ENCODE peak calls at places on chromosomes 7 and 10, in four cellular contexts. One of them, this sample, is unnamed.

GRCh38 chr7:158101821-158102450 is 485.7 kb downstream of the PTPRN2 start:
- DNase-seq in transverse colon: no peak
- DNase-seq in uterus: no peak
- DNase-seq in A549: no peak
- DNase-seq in this sample: peak

GRCh38 chr10:110207805-110208613 is 604 bp downstream of the MXI1 start:
- DNase-seq in transverse colon: peak
- DNase-seq in uterus: peak
- DNase-seq in A549: peak
- DNase-seq in this sample: peak

GRCh38 chr7:158111556-158111880 is 476.1 kb downstream of the PTPRN2 start:
- DNase-seq in transverse colon: no peak
- DNase-seq in uterus: no peak
- DNase-seq in A549: no peak
- DNase-seq in this sample: no peak

GRCh38 chr10:63115732-63116383 is 17.3 kb upstream of the NRBF2 start:
- DNase-seq in transverse colon: peak
- DNase-seq in uterus: peak
- DNase-seq in A549: peak
- DNase-seq in this sample: no peak

GRCh38 chr10:44628921-44629320 is 244.0 kb upstream of the CXCL12 start:
- DNase-seq in transverse colon: no peak
- DNase-seq in uterus: no peak
- DNase-seq in A549: peak
- DNase-seq in this sample: no peak

GRCh38 chr10:49334993-49335972 is 36.3 kb downstream of the C10orf71 start:
- DNase-seq in transverse colon: no peak
- DNase-seq in uterus: no peak
- DNase-seq in A549: no peak
- DNase-seq in this sample: no peak

GRCh38 chr10:71877818-71878217 is 26.8 kb upstream of the PSAP start:
- DNase-seq in transverse colon: no peak
- DNase-seq in uterus: no peak
- DNase-seq in A549: no peak
- DNase-seq in this sample: no peak

GRCh38 chr10:101071266-101071884 is 9.6 kb downstream of the KAZALD1 start:
- DNase-seq in transverse colon: peak
- DNase-seq in uterus: no peak
- DNase-seq in A549: no peak
- DNase-seq in this sample: peak

GRCh38 chr7:16479587-16479986 is 14.0 kb upstream of the SOSTDC1 start:
- DNase-seq in transverse colon: peak
- DNase-seq in uterus: no peak
- DNase-seq in A549: no peak
- DNase-seq in this sample: no peak

GRCh38 chr10:119468542-119469324 is 73.8 kb downstream of the RGS10 start:
- DNase-seq in transverse colon: no peak
- DNase-seq in uterus: no peak
- DNase-seq in A549: no peak
- DNase-seq in this sample: no peak

GRCh38 chr10:36662571-36662970 is 462.8 kb upstream of the ANKRD30A start:
- DNase-seq in transverse colon: no peak
- DNase-seq in uterus: no peak
- DNase-seq in A549: no peak
- DNase-seq in this sample: no peak

GRCh38 chr7:130955560-130955919 is 221.5 kb upstream of the KLF14 start:
- DNase-seq in transverse colon: no peak
- DNase-seq in uterus: no peak
- DNase-seq in A549: no peak
- DNase-seq in this sample: no peak

GRCh38 chr10:118394557-118395194 is 52.6 kb upstream of the FAM204A start:
- DNase-seq in transverse colon: no peak
- DNase-seq in uterus: no peak
- DNase-seq in A549: no peak
- DNase-seq in this sample: no peak

GRCh38 chr10:14681802-14682201 is 92.9 kb downstream of the FAM107B start:
- DNase-seq in transverse colon: no peak
- DNase-seq in uterus: no peak
- DNase-seq in A549: no peak
- DNase-seq in this sample: no peak

GRCh38 chr7:157464111-157464970 is 127.5 kb downstream of the DNAJB6 start:
- DNase-seq in transverse colon: no peak
- DNase-seq in uterus: no peak
- DNase-seq in A549: no peak
- DNase-seq in this sample: no peak

GRCh38 chr10:90930070-90930837 is 9.4 kb upstream of the ANKRD1 start:
- DNase-seq in transverse colon: no peak
- DNase-seq in uterus: no peak
- DNase-seq in A549: peak
- DNase-seq in this sample: no peak

GRCh38 chr10:79347894-79348639 is 798 bp downstream of the PPIF start:
- DNase-seq in transverse colon: peak
- DNase-seq in uterus: peak
- DNase-seq in A549: peak
- DNase-seq in this sample: peak

GRCh38 chr7:131068604-131069021 is 259.1 kb upstream of the MKLN1 start:
- DNase-seq in transverse colon: no peak
- DNase-seq in uterus: no peak
- DNase-seq in A549: no peak
- DNase-seq in this sample: no peak

GRCh38 chr10:110444009-110444347 is 53.7 kb upstream of the DUSP5 start:
- DNase-seq in transverse colon: no peak
- DNase-seq in uterus: no peak
- DNase-seq in A549: no peak
- DNase-seq in this sample: peak

GRCh38 chr10:27153325-27153724 is 859 bp downstream of the YME1L1 start:
- DNase-seq in transverse colon: no peak
- DNase-seq in uterus: no peak
- DNase-seq in A549: no peak
- DNase-seq in this sample: no peak

GRCh38 chr7:77544523-77544922 is 7.4 kb downstream of the PTPN12 start:
- DNase-seq in transverse colon: no peak
- DNase-seq in uterus: no peak
- DNase-seq in A549: no peak
- DNase-seq in this sample: no peak

GRCh38 chr7:131383937-131384635 is 56.4 kb downstream of the MKLN1 start:
- DNase-seq in transverse colon: no peak
- DNase-seq in uterus: no peak
- DNase-seq in A549: no peak
- DNase-seq in this sample: no peak

GRCh38 chr10:29408847-29409240 is 120.0 kb downstream of the LYZL1 start:
- DNase-seq in transverse colon: no peak
- DNase-seq in uterus: no peak
- DNase-seq in A549: no peak
- DNase-seq in this sample: no peak

GRCh38 chr10:29407280-29407858 is 118.5 kb downstream of the LYZL1 start:
- DNase-seq in transverse colon: no peak
- DNase-seq in uterus: no peak
- DNase-seq in A549: peak
- DNase-seq in this sample: no peak

GRCh38 chr10:29412452-29413004 is 123.7 kb downstream of the LYZL1 start:
- DNase-seq in transverse colon: no peak
- DNase-seq in uterus: no peak
- DNase-seq in A549: no peak
- DNase-seq in this sample: no peak

GRCh38 chr10:29411666-29412335 is 122.9 kb downstream of the LYZL1 start:
- DNase-seq in transverse colon: no peak
- DNase-seq in uterus: no peak
- DNase-seq in A549: no peak
- DNase-seq in this sample: no peak

DNA sequence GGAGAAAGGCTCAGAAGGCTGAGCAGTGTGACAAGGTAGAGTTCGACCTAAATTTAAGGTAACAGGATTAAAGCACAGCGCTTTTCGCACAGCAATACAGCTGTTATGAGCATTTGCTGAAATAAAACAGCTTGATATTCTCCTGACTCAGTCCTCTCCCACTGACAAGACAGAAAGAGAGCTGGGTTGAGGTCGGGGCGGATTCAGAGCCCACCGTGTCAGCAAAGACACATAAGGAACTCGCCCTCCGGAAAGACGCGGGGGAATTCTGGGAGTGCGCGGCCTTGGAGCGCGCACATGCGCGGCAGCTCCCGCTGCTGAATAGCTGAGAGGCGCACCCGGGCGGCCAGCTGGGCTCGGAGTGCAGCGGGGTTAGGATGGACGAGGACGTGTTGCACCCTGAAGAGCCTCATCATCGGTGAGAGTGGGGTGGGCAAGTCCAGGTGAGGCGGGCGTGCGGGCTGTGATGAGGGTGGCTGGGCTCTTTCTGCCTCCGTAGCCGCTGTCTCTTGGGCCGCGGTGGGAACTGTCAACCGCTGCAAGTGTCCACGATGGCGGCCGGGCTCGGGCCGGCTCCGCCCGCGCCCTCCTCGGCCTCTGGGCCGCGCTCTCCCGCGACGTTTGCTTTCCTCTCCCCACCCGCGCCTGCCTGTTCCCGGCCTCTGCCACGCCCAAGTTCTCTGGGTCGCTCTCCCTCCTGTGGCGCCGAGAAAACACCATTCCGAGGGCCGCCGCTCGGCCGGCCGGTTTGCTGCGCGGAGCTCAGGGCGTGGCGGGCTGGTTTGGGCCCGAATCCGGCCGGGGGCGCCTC is 120.6 kb downstream of the LYZL1 start:
- DNase-seq in transverse colon: peak
- DNase-seq in uterus: peak
- DNase-seq in A549: peak
- DNase-seq in this sample: peak
- TF ChIP-seq POLR2A in transverse colon: peak
- TF ChIP-seq POLR2A in uterus: peak
- TF ChIP-seq POLR2A in A549: peak
- TF ChIP-seq POLR2A in this sample: peak

DNA sequence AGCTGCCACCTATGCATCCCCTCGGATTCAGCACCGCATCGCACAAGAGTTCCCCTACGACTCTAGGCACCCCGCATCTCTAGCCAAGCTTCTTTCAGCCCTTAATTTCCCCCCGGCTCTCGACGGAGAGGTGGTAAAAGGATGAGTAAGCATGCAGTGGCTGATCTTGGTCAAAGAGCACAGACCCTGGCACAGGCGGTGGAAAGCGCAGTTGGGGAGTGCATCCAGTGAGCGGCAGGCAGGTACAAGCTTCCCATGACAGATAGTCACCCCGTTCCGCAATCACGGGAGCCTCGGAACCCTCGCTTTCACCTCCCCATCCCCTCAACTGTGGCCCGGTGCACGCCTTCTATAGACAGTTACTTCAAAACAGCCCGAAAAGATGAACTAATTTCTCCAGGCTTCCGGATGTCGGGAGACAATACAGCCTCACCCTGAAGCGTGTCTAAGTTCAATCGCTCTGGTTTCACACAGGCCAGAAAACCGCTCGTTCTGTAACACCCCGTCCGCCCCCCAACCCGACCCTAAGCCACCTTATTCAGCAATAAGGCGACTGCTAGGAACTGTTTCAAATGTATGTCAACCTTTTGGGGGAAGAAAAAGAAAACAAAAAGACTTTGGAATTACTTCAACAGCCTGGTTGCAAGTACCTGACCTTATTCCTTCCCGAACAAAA is 1.5 kb downstream of the RHEB start:
- DNase-seq in transverse colon: peak
- DNase-seq in uterus: peak
- DNase-seq in A549: peak
- DNase-seq in this sample: no peak
- TF ChIP-seq POLR2A in transverse colon: peak
- TF ChIP-seq POLR2A in uterus: no peak
- TF ChIP-seq POLR2A in A549: no peak
- TF ChIP-seq POLR2A in this sample: no peak

GRCh38 chr7:135177021-135177696 is 6.7 kb upstream of the CYREN start:
- DNase-seq in transverse colon: no peak
- DNase-seq in uterus: no peak
- DNase-seq in A549: peak
- DNase-seq in this sample: no peak
- TF ChIP-seq POLR2A in transverse colon: no peak
- TF ChIP-seq POLR2A in uterus: no peak
- TF ChIP-seq POLR2A in A549: no peak
- TF ChIP-seq POLR2A in this sample: no peak

GRCh38 chr10:30553625-30554442 is 75.7 kb downstream of the LYZL2 start:
- DNase-seq in transverse colon: peak
- DNase-seq in uterus: peak
- DNase-seq in A549: peak
- DNase-seq in this sample: peak
- TF ChIP-seq POLR2A in transverse colon: peak
- TF ChIP-seq POLR2A in uterus: peak
- TF ChIP-seq POLR2A in A549: no peak
- TF ChIP-seq POLR2A in this sample: peak

GRCh38 chr7:2641406-2642393 is 9.9 kb downstream of the TTYH3 start:
- DNase-seq in transverse colon: peak
- DNase-seq in uterus: peak
- DNase-seq in A549: no peak
- DNase-seq in this sample: peak
- TF ChIP-seq POLR2A in transverse colon: peak
- TF ChIP-seq POLR2A in uterus: no peak
- TF ChIP-seq POLR2A in A549: no peak
- TF ChIP-seq POLR2A in this sample: no peak

GRCh38 chr7:141737836-141738591 is at the start of gene SSBP1:
- DNase-seq in transverse colon: peak
- DNase-seq in uterus: peak
- DNase-seq in A549: peak
- DNase-seq in this sample: peak
- TF ChIP-seq POLR2A in transverse colon: peak
- TF ChIP-seq POLR2A in uterus: no peak
- TF ChIP-seq POLR2A in A549: peak
- TF ChIP-seq POLR2A in this sample: peak

GRCh38 chr10:75401569-75402485 is at the start of gene ZNF503:
- DNase-seq in transverse colon: peak
- DNase-seq in uterus: peak
- DNase-seq in A549: peak
- DNase-seq in this sample: peak
- TF ChIP-seq POLR2A in transverse colon: peak
- TF ChIP-seq POLR2A in uterus: peak
- TF ChIP-seq POLR2A in A549: peak
- TF ChIP-seq POLR2A in this sample: peak